ENCODE peak calls at places on chromosomes 11 and 22, in six cellular contexts. R is AG09309, K is tibial artery, B is colonic mucosa, J is NB4, M is heart left ventricle. F is an unnamed sample.

GRCh38 chr11:16169541-16169940 is 186.8 kb downstream of the SOX6 start:
- DNase-seq in R (no peak), K (no peak), B (no peak), J (no peak), M (no peak), F (no peak)

GRCh38 chr11:13145461-13145860 is 132.1 kb upstream of the BMAL1 start:
- DNase-seq in R (no peak), K (no peak), B (no peak), J (no peak), M (no peak), F (no peak)

GRCh38 chr11:62018978-62019664 is 51.7 kb upstream of the FTH1 start:
- DNase-seq in R (no peak), K (no peak), B (no peak), J (no peak), M (no peak), F (no peak)

GRCh38 chr11:75821202-75821601 is 6.2 kb downstream of the UVRAG start:
- DNase-seq in R (no peak), K (no peak), B (no peak), J (no peak), M (no peak), F (no peak)

GRCh38 chr11:8867856-8868705 is 42.9 kb upstream of the AKIP1 start:
- DNase-seq in R (no peak), K (no peak), B (no peak), J (peak), M (no peak), F (no peak)

GRCh38 chr11:111938687-111939160 is 1.6 kb downstream of the DIXDC1 start:
- DNase-seq in R (no peak), K (no peak), B (no peak), J (peak), M (no peak), F (no peak)

GRCh38 chr11:67271548-67272284 is 5.4 kb downstream of the GRK2 start:
- DNase-seq in R (no peak), K (peak), B (no peak), J (peak), M (peak), F (no peak)

GRCh38 chr11:61555978-61556377 is 24.9 kb downstream of the SYT7 start:
- DNase-seq in R (no peak), K (no peak), B (no peak), J (no peak), M (no peak), F (no peak)

GRCh38 chr11:129637983-129638776 is 177.5 kb upstream of the TMEM45B start:
- DNase-seq in R (no peak), K (no peak), B (no peak), J (no peak), M (no peak), F (no peak)

GRCh38 chr11:11426226-11426915 is 73.3 kb upstream of the CSNK2A3 start:
- DNase-seq in R (no peak), K (no peak), B (no peak), J (no peak), M (no peak), F (no peak)

GRCh38 chr11:334264-335033 is 13.8 kb upstream of the IFITM3 start:
- DNase-seq in R (no peak), K (peak), B (no peak), J (peak), M (peak), F (no peak)

GRCh38 chr11:121068787-121069186 is 32.3 kb upstream of the TECTA start:
- DNase-seq in R (no peak), K (no peak), B (peak), J (no peak), M (no peak), F (no peak)

GRCh38 chr22:30457964-30458363 is 13.9 kb downstream of the SEC14L3 start:
- DNase-seq in R (no peak), K (no peak), B (no peak), J (no peak), M (no peak), F (no peak)

GRCh38 chr11:123272565-123272964 is 77.5 kb upstream of the CLMP start:
- DNase-seq in R (no peak), K (no peak), B (no peak), J (no peak), M (no peak), F (no peak)

GRCh38 chr11:47130541-47130940 is 46.1 kb downstream of the ARFGAP2 start:
- DNase-seq in R (no peak), K (no peak), B (no peak), J (no peak), M (no peak), F (no peak)

GRCh38 chr11:93504110-93505095 is 38.8 kb downstream of the SMCO4 start:
- DNase-seq in R (no peak), K (no peak), B (no peak), J (no peak), M (no peak), F (no peak)

GRCh38 chr11:34787348-34787747 is 128.8 kb downstream of the APIP start:
- DNase-seq in R (no peak), K (no peak), B (no peak), J (no peak), M (no peak), F (no peak)

GRCh38 chr11:90717522-90717921 is 494.7 kb upstream of the CHORDC1 start:
- DNase-seq in R (no peak), K (no peak), B (no peak), J (no peak), M (no peak), F (no peak)

GRCh38 chr22:38350444-38351359 is 33.5 kb upstream of the CSNK1E start:
- DNase-seq in R (no peak), K (peak), B (no peak), J (no peak), M (no peak), F (no peak)

GRCh38 chr22:45271667-45272188 is 13.0 kb upstream of the UPK3A start:
- DNase-seq in R (no peak), K (peak), B (no peak), J (no peak), M (peak), F (no peak)

GRCh38 chr11:9615031-9615451 is 41.6 kb downstream of the WEE1 start:
- DNase-seq in R (no peak), K (peak), B (no peak), J (peak), M (no peak), F (no peak)

GRCh38 chr22:50277761-50278160 is 7.6 kb upstream of the MAPK11 start:
- DNase-seq in R (no peak), K (no peak), B (no peak), J (no peak), M (no peak), F (no peak)

GRCh38 chr11:123060265-123061000 is 1.5 kb downstream of the HSPA8 start:
- DNase-seq in R (no peak), K (no peak), B (no peak), J (peak), M (no peak), F (no peak)

GRCh38 chr11:117805048-117805447 is 8.0 kb upstream of the DSCAML1 start:
- DNase-seq in R (no peak), K (no peak), B (no peak), J (peak), M (no peak), F (no peak)

GRCh38 chr11:81237139-81237538 is 1496.5 kb downstream of the FAM181B start:
- DNase-seq in R (no peak), K (no peak), B (peak), J (peak), M (no peak), F (no peak)
- TF ChIP-seq CTCF in R (no peak), K (peak), B (peak), J (peak), M (peak), F (no peak)

DNA sequence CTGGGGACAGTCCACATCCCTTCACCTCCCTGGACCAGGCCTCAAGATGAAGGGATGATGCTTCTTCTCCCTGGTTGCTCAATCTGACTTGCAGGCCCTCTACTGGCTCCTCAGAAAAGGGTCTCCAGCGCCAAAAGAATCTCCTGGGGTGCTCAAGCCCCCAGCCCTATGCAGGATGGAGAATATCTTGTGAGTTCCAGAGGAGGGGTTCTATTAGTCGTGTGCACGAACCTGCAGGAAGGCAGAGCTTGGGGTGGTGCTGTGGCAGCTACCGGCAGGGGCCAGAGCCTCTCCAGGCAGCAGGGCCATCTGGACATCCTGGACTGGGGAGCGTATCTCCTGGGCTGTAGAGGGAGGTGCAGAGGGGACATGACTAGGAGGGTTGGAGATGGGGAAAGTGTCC is 1339.5 kb downstream of the BRD1 start:
- DNase-seq in R (no peak), K (peak), B (no peak), J (no peak), M (no peak), F (no peak)
- TF ChIP-seq CTCF in R (peak), K (no peak), B (no peak), J (no peak), M (no peak), F (peak)

GRCh38 chr11:14411818-14412217 is 52.8 kb upstream of the RRAS2 start:
- DNase-seq in R (peak), K (peak), B (peak), J (peak), M (peak), F (no peak)

GRCh38 chr11:14417186-14417585 is 58.2 kb upstream of the RRAS2 start:
- DNase-seq in R (no peak), K (no peak), B (no peak), J (no peak), M (no peak), F (no peak)

GRCh38 chr11:14409891-14410290 is 50.9 kb upstream of the RRAS2 start:
- DNase-seq in R (no peak), K (no peak), B (no peak), J (no peak), M (no peak), F (no peak)

GRCh38 chr11:14414470-14415461 is 55.8 kb upstream of the RRAS2 start:
- DNase-seq in R (no peak), K (no peak), B (no peak), J (no peak), M (no peak), F (no peak)

DNA sequence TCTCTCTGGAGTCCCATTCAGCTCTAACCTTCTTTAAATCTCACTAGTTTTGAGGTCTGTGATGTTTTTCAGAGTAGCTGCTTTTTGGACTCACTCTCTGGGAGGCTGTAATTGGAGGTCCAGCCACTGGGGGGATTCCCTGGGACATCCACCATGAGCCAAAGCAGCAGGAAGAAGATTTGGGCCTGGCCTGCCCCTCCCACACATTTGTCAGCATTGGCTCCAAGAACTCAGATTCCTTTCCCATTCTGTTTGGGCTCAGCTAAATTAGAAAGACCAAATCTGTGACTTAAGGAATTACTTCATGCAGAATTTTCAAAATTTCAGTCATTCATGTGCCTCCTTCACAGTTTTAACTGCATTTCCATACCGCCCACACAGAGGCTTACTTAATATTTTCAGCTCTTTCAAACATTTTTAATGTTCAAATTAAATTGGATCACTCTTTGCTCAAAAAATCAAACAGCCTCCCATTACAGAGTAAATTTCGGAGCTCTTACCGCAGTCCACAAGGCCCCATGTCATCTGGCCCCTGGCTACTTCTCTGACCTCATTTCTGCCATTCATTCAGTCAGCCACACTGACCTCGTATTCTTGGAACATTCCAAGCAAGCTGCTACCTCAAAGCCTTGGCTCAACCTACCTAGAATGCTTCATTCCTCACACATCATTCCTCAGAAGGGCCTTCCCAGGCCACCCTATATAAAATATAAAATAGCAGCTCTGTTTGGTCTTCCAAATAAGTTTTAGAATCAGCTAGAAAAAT is 54.5 kb upstream of the RRAS2 start:
- DNase-seq in R (no peak), K (no peak), B (no peak), J (peak), M (peak), F (no peak)
- TF ChIP-seq CTCF in R (peak), K (no peak), B (peak), J (peak), M (no peak), F (peak)

GRCh38 chr11:88439356-88439755 is 101.8 kb upstream of the CTSC start:
- DNase-seq in R (no peak), K (no peak), B (no peak), J (no peak), M (no peak), F (no peak)
- TF ChIP-seq CTCF in R (no peak), K (no peak), B (no peak), J (no peak), M (no peak), F (no peak)

GRCh38 chr11:77115181-77115611 is 12.6 kb downstream of the OMP start:
- DNase-seq in R (no peak), K (no peak), B (no peak), J (peak), M (no peak), F (no peak)

GRCh38 chr11:77112641-77113381 is 10.2 kb downstream of the OMP start:
- DNase-seq in R (no peak), K (no peak), B (no peak), J (no peak), M (no peak), F (no peak)

GRCh38 chr11:77111946-77112345 is 9.3 kb downstream of the OMP start:
- DNase-seq in R (no peak), K (no peak), B (no peak), J (no peak), M (no peak), F (no peak)

GRCh38 chr11:77114089-77114463 is 11.4 kb downstream of the OMP start:
- DNase-seq in R (no peak), K (no peak), B (no peak), J (no peak), M (no peak), F (no peak)

DNA sequence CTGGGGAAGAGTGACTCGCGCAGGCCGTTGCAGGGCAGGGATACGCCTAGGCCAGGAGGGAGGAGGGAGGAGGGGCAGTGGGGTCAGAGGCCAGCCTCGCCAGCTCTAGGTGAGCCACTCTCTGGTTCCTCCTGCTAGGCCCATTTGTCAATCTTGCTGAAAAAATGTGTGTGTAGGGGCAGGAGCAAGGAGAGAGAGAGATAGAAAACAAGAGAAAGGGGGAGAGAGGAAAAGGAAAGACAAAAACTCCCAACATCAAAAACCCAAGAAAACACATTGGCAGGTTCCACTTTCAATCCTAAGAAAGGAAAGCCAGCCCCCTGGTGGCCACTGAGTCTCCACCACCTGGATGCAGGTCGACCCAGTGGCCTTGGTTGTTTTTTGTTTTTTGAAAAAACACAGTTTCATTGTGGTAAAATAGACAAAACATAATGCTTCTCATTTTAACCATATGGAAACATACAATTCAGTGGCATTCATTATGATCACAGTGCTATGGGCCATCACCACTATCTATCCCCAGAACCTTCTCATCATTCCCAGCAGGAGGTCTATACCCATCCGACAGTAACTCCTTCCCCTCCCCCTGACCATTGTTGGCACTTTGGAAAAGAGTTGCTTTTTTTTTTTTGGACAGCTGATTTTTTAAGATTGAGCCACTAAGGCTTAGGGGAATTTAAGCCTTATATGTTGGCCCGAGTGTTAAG is 10.9 kb downstream of the OMP start:
- DNase-seq in R (no peak), K (no peak), B (no peak), J (peak), M (no peak), F (no peak)
- TF ChIP-seq CTCF in R (peak), K (peak), B (peak), J (peak), M (peak), F (peak)

GRCh38 chr11:41307371-41308080 is 151.9 kb downstream of the LRRC4C start:
- DNase-seq in R (no peak), K (no peak), B (no peak), J (no peak), M (no peak), F (no peak)

GRCh38 chr11:41309111-41309522 is 150.3 kb downstream of the LRRC4C start:
- DNase-seq in R (no peak), K (no peak), B (no peak), J (no peak), M (no peak), F (no peak)

GRCh38 chr11:41306435-41306834 is 153.0 kb downstream of the LRRC4C start:
- DNase-seq in R (no peak), K (no peak), B (no peak), J (no peak), M (no peak), F (no peak)

GRCh38 chr11:41308286-41308685 is 151.2 kb downstream of the LRRC4C start:
- DNase-seq in R (no peak), K (no peak), B (no peak), J (no peak), M (no peak), F (no peak)

DNA sequence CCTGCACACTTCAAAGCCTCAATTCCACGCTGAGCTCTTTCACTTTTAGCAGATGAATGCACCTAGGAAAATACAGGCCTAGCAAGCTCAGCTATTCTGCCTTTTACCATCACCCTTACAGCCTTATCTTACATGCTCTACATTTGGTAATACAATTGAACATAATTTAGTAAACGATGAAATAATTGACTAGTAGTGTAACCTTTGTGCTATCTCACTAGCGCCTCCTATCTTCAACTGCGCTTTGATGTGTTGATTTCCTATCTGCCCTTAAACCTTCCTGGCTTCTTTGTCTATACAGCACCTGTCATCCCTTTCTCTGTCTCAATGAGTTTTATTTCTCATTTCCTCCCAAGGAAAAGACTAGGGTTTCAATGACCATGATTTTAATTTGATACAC is 149.7 kb downstream of the LRRC4C start:
- DNase-seq in R (no peak), K (no peak), B (no peak), J (no peak), M (no peak), F (no peak)
- TF ChIP-seq CTCF in R (no peak), K (no peak), B (no peak), J (peak), M (no peak), F (no peak)